ENCODE peak calls at places on chromosome 5, in four cellular contexts. Q, D, Z and O are unnamed samples.

GRCh38 chr5:98514106-98514665 is 259.3 kb upstream of the RGMB start:
- DNase-seq in Q (no peak), D (no peak), Z (no peak), O (no peak)

GRCh38 chr5:144189800-144190429 is 19.2 kb downstream of the KCTD16 start:
- DNase-seq in Q (no peak), D (peak), Z (no peak), O (peak)

GRCh38 chr5:157390179-157390923 is 69.7 kb upstream of the NIPAL4 start:
- DNase-seq in Q (peak), D (peak), Z (no peak), O (no peak)

GRCh38 chr5:123559434-123559775 is 47.4 kb downstream of the CSNK1G3 start:
- DNase-seq in Q (no peak), D (no peak), Z (no peak), O (no peak)

GRCh38 chr5:88691945-88692868 is 190.8 kb downstream of the MEF2C start:
- DNase-seq in Q (no peak), D (no peak), Z (no peak), O (no peak)

GRCh38 chr5:156871212-156871611 is 21.1 kb downstream of the PPP1R2B start:
- DNase-seq in Q (no peak), D (no peak), Z (no peak), O (no peak)

GRCh38 chr5:6372251-6373080 is 5.9 kb downstream of the MED10 start:
- DNase-seq in Q (no peak), D (no peak), Z (no peak), O (no peak)

GRCh38 chr5:153880094-153880493 is 158.6 kb downstream of the FAM114A2 start:
- DNase-seq in Q (no peak), D (no peak), Z (no peak), O (no peak)

GRCh38 chr5:172583931-172584511 is 57.0 kb upstream of the NEURL1B start:
- DNase-seq in Q (no peak), D (no peak), Z (no peak), O (no peak)

GRCh38 chr5:125232779-125233230 is 486.4 kb upstream of the ZNF608 start:
- DNase-seq in Q (no peak), D (no peak), Z (no peak), O (peak)

GRCh38 chr5:2741946-2742345 is 9.5 kb downstream of the IRX2 start:
- DNase-seq in Q (no peak), D (no peak), Z (no peak), O (no peak)

GRCh38 chr5:92371889-92372235 is 988.7 kb upstream of the ARRDC3 start:
- DNase-seq in Q (no peak), D (no peak), Z (no peak), O (no peak)

GRCh38 chr5:160774006-160774405 is 78.0 kb downstream of the ATP10B start:
- DNase-seq in Q (no peak), D (no peak), Z (no peak), O (no peak)

GRCh38 chr5:219492-219891 is 1.4 kb downstream of the SDHA start:
- DNase-seq in Q (no peak), D (peak), Z (no peak), O (no peak)

GRCh38 chr5:124774002-124774318 is 27.5 kb upstream of the ZNF608 start:
- DNase-seq in Q (no peak), D (no peak), Z (peak), O (no peak)

GRCh38 chr5:73363911-73364730 is 84.5 kb downstream of the FOXD1 start:
- DNase-seq in Q (no peak), D (peak), Z (no peak), O (no peak)

GRCh38 chr5:135883441-135883840 is 12.2 kb downstream of the IL9 start:
- DNase-seq in Q (no peak), D (peak), Z (no peak), O (no peak)

GRCh38 chr5:75260708-75261107 is 24.0 kb upstream of the ANKRD31 start:
- DNase-seq in Q (peak), D (no peak), Z (no peak), O (no peak)

GRCh38 chr5:1343931-1344901 is 683 bp downstream of the CLPTM1L start:
- DNase-seq in Q (peak), D (peak), Z (no peak), O (peak)

GRCh38 chr5:83401775-83402174 is 69.8 kb upstream of the VCAN start:
- DNase-seq in Q (no peak), D (peak), Z (no peak), O (no peak)

GRCh38 chr5:58299266-58299665 is 160.6 kb downstream of the PLK2 start:
- DNase-seq in Q (no peak), D (no peak), Z (no peak), O (no peak)

GRCh38 chr5:3100921-3101551 is 349.6 kb upstream of the IRX2 start:
- DNase-seq in Q (no peak), D (no peak), Z (no peak), O (no peak)

GRCh38 chr5:124399426-124399961 is 346.9 kb downstream of the ZNF608 start:
- DNase-seq in Q (no peak), D (no peak), Z (no peak), O (no peak)

GRCh38 chr5:172642926-172643325 is 1.9 kb downstream of the NEURL1B start:
- DNase-seq in Q (no peak), D (no peak), Z (no peak), O (no peak)

GRCh38 chr5:131640043-131640856 is 5.2 kb upstream of the RAPGEF6 start:
- DNase-seq in Q (no peak), D (no peak), Z (no peak), O (no peak)

GRCh38 chr5:115840825-115841224 is 540 bp downstream of the ATG12 start:
- DNase-seq in Q (no peak), D (no peak), Z (no peak), O (peak)

GRCh38 chr5:119343766-119344165 is 12.1 kb upstream of the TNFAIP8 start:
- DNase-seq in Q (no peak), D (peak), Z (no peak), O (no peak)

GRCh38 chr5:137778772-137779564 is 24.8 kb upstream of the HNRNPA0 start:
- DNase-seq in Q (peak), D (peak), Z (peak), O (peak)

GRCh38 chr5:149264432-149265069 is 7.1 kb upstream of the AFAP1L1 start:
- DNase-seq in Q (peak), D (no peak), Z (peak), O (peak)

GRCh38 chr5:77641397-77641943 is 3.0 kb upstream of the OTP start:
- DNase-seq in Q (no peak), D (no peak), Z (no peak), O (peak)

GRCh38 chr5:140801494-140801841 is 611 bp downstream of the PCDHA3 start:
- DNase-seq in Q (no peak), D (no peak), Z (no peak), O (no peak)

GRCh38 chr5:91332267-91333044 is 50.7 kb downstream of the ARRDC3 start:
- DNase-seq in Q (peak), D (peak), Z (no peak), O (no peak)

GRCh38 chr5:139058121-139058520 is 140.0 kb downstream of the SIL1 start:
- DNase-seq in Q (no peak), D (peak), Z (no peak), O (no peak)

GRCh38 chr5:14684757-14685156 is 20.2 kb downstream of the OTULIN start:
- DNase-seq in Q (no peak), D (no peak), Z (no peak), O (no peak)

GRCh38 chr5:131796793-131797693 is at the start of gene FNIP1:
- DNase-seq in Q (peak), D (peak), Z (peak), O (peak)

GRCh38 chr5:137037848-137038247 is 461.3 kb downstream of the SPOCK1 start:
- DNase-seq in Q (no peak), D (no peak), Z (no peak), O (no peak)

GRCh38 chr5:13524931-13525330 is 419.6 kb downstream of the DNAH5 start:
- DNase-seq in Q (peak), D (no peak), Z (no peak), O (no peak)

GRCh38 chr5:159833088-159833487 is 83.2 kb upstream of the ADRA1B start:
- DNase-seq in Q (peak), D (no peak), Z (no peak), O (no peak)

GRCh38 chr5:175133185-175133584 is 310.8 kb downstream of the DRD1 start:
- DNase-seq in Q (no peak), D (no peak), Z (no peak), O (no peak)

GRCh38 chr5:159310492-159310891 is 19.8 kb downstream of the IL12B start:
- DNase-seq in Q (peak), D (no peak), Z (peak), O (no peak)